ENCODE peak calls at places on chromosomes 1 and 21, in eight cellular contexts. V is posterior cingulate gyrus; B is GM18507; A is stimulated activated CD8-positive, alpha-beta memory T cell treated with anti-CD3 and anti-CD28 coated beads, Interleukin-4, amount 100 ng/mL, for 24 hours; W is substantia nigra; D is AG09319; U is head of caudate nucleus; Y is A673. L is an unnamed sample.

GRCh38 chr1:98277111-98277510 is 356.3 kb upstream of the DPYD start:
- DNase-seq in Y (no peak), W (no peak), D (no peak), V (no peak), A (no peak), U (no peak), B (no peak), L (no peak)

GRCh38 chr21:45309069-45309521 is 21.4 kb upstream of the POFUT2 start:
- DNase-seq in A (peak; percentile 31), B (no peak), D (no peak), V (peak; percentile 69), U (no peak), W (no peak), Y (peak; percentile 68), L (no peak)

GRCh38 chr21:44609193-44609592 is 2.7 kb upstream of the KRTAP10-8 start:
- DNase-seq in D (no peak), Y (no peak), W (no peak), A (no peak), B (no peak), V (no peak), U (no peak), L (no peak)

GRCh38 chr21:31265293-31265692 is 78.8 kb downstream of the TIAM1 start:
- DNase-seq in V (no peak), B (no peak), Y (no peak), W (peak; percentile 28), D (no peak), A (no peak), U (no peak), L (no peak)

GRCh38 chr1:84247425-84248220 is 53.9 kb upstream of the SAMD13 start:
- DNase-seq in A (no peak), B (no peak), V (no peak), W (no peak), U (no peak), D (no peak), Y (no peak), L (no peak)

GRCh38 chr1:178282949-178283367 is 189.1 kb downstream of the RASAL2 start:
- DNase-seq in A (no peak), U (no peak), W (no peak), Y (peak; percentile 46), V (no peak), D (peak; percentile 28), B (no peak), L (no peak)

GRCh38 chr1:147389532-147390184 is 147.2 kb downstream of the CHD1L start:
- DNase-seq in A (no peak), Y (peak; percentile 61), U (no peak), D (peak; percentile 27), W (no peak), B (peak; percentile 4), V (peak; percentile 23), L (peak; percentile 42)

GRCh38 chr1:109782514-109782913 is 18.8 kb upstream of the EPS8L3 start:
- DNase-seq in B (no peak), W (no peak), A (no peak), U (no peak), D (peak; percentile 60), Y (no peak), V (peak; percentile 8), L (no peak)

GRCh38 chr1:232676307-232676706 is 46.4 kb upstream of the SIPA1L2 start:
- DNase-seq in Y (no peak), A (no peak), U (no peak), V (no peak), D (no peak), W (no peak), B (no peak), L (no peak)

GRCh38 chr1:160622885-160623633 is 23.8 kb downstream of the SLAMF1 start:
- DNase-seq in A (no peak), U (no peak), D (no peak), Y (no peak), B (no peak), W (no peak), V (no peak), L (no peak)

GRCh38 chr1:235067396-235068154 is 61.1 kb downstream of the TOMM20 start:
- DNase-seq in D (peak; percentile 95), Y (peak; percentile 63), A (no peak), U (peak; percentile 55), B (no peak), V (peak; percentile 89), W (peak; percentile 47), L (no peak)

GRCh38 chr1:24277420-24278169 is 41.6 kb upstream of the GRHL3 start:
- DNase-seq in W (no peak), Y (peak; percentile 21), V (no peak), U (no peak), D (no peak), A (no peak), B (no peak), L (no peak)

GRCh38 chr21:36397606-36398005 is 12.4 kb downstream of the CHAF1B start:
- DNase-seq in W (no peak), D (no peak), V (no peak), U (no peak), Y (no peak), A (no peak), B (no peak), L (no peak)

GRCh38 chr21:38667466-38667865 is 138.3 kb upstream of the ETS2 start:
- DNase-seq in W (no peak), A (no peak), B (no peak), U (no peak), Y (no peak), D (no peak), V (no peak), L (no peak)

GRCh38 chr1:224116131-224116530 is 2.2 kb downstream of the FBXO28 start:
- DNase-seq in B (no peak), Y (peak; percentile 73), W (no peak), V (no peak), A (no peak), D (no peak), U (no peak), L (no peak)

GRCh38 chr1:183850852-183851251 is 45.9 kb downstream of the RGL1 start:
- DNase-seq in W (no peak), V (no peak), B (no peak), U (no peak), A (no peak), Y (no peak), D (no peak), L (no peak)

GRCh38 chr1:121483961-121484424 is 299.2 kb downstream of the SRGAP2C start:
- DNase-seq in U (no peak), B (no peak), D (peak; percentile 49), V (no peak), W (no peak), A (no peak), Y (peak; percentile 30), L (no peak)

GRCh38 chr21:40819262-40819661 is 27.7 kb downstream of the DSCAM start:
- DNase-seq in U (no peak), W (no peak), V (no peak), B (no peak), Y (peak; percentile 17), D (no peak), A (no peak), L (no peak)

GRCh38 chr1:3910049-3910731 is 10.1 kb upstream of the C1orf174 start:
- DNase-seq in A (no peak), D (no peak), W (no peak), V (peak; percentile 79), U (no peak), B (no peak), Y (no peak), L (no peak)

GRCh38 chr1:56797079-56797685 is 22.0 kb downstream of the FYB2 start:
- DNase-seq in Y (peak; percentile 7), U (no peak), W (no peak), V (no peak), D (no peak), A (no peak), B (no peak), L (no peak)

GRCh38 chr1:154967331-154967950 is 3.1 kb downstream of the SHC1 start:
- DNase-seq in A (no peak), V (peak; percentile 57), U (no peak), D (no peak), Y (no peak), B (no peak), W (no peak), L (no peak)

GRCh38 chr1:118479351-118479750 is 294.3 kb upstream of the SPAG17 start:
- DNase-seq in B (no peak), D (no peak), W (no peak), U (no peak), Y (no peak), A (no peak), V (no peak), L (no peak)

GRCh38 chr1:115198938-115199337 is 109.6 kb upstream of the TSPAN2 start:
- DNase-seq in U (no peak), W (no peak), A (no peak), V (no peak), B (no peak), D (peak; percentile 66), Y (peak; percentile 56), L (no peak)

GRCh38 chr1:222817529-222817928 is 2.7 kb downstream of the DISP1 start:
- DNase-seq in U (no peak), B (no peak), W (no peak), V (no peak), Y (no peak), A (no peak), D (peak; percentile 51), L (no peak)

GRCh38 chr1:173191011-173191410 is 16.1 kb downstream of the TNFSF4 start:
- DNase-seq in Y (no peak), D (no peak), W (no peak), V (no peak), B (no peak), U (no peak), A (no peak), L (no peak)

GRCh38 chr1:177227978-177228720 is 57.4 kb downstream of the BRINP2 start:
- DNase-seq in U (no peak), D (no peak), B (no peak), Y (peak; percentile 15), W (no peak), A (no peak), V (no peak), L (no peak)

L was measured in iPS DF 19.7.